ENCODE peak calls at places on chromosome 22, in four cellular contexts. W, I, R and B are unnamed samples. For H3K4me1, the result is how much of the 10 kb centered on the place peaks cover.

GRCh38 chr22:44758354-44758969 is 6.1 kb downstream of the ARHGAP8 start:
- DNase-seq in W (no peak), I (peak), R (no peak), B (peak)

GRCh38 chr22:20026996-20027601 is 6.2 kb downstream of the TANGO2 start:
- DNase-seq in W (no peak), I (no peak), R (no peak), B (no peak)

GRCh38 chr22:50530857-50531545 is 1.2 kb upstream of the TYMP start:
- DNase-seq in W (peak), I (peak), R (peak), B (peak)

GRCh38 chr22:20588843-20589581 is 81.6 kb downstream of the MED15 start:
- DNase-seq in W (no peak), I (no peak), R (no peak), B (no peak)

GRCh38 chr22:37999640-38000272 is 15.4 kb upstream of the SOX10 start:
- DNase-seq in W (no peak), I (peak), R (peak), B (peak)

GRCh38 chr22:50700387-50701075 is 27.9 kb downstream of the SHANK3 start:
- DNase-seq in W (peak), I (no peak), R (no peak), B (no peak)

GRCh38 chr22:25404556-25404922 is 159.9 kb upstream of the GRK3 start:
- DNase-seq in W (no peak), I (no peak), R (no peak), B (no peak)

GRCh38 chr22:38549106-38549884 is 20.7 kb downstream of the DMC1 start:
- DNase-seq in W (no peak), I (no peak), R (peak), B (peak)

GRCh38 chr22:50199251-50199721 is 1.5 kb upstream of the SELENOO start:
- DNase-seq in W (no peak), I (no peak), R (no peak), B (no peak)

GRCh38 chr22:42533638-42533977 is 14.0 kb upstream of the RRP7A start:
- DNase-seq in W (no peak), I (no peak), R (no peak), B (no peak)

GRCh38 chr22:17106785-17107546 is 14.2 kb downstream of the TMEM121B start:
- DNase-seq in W (no peak), I (no peak), R (no peak), B (no peak)

GRCh38 chr22:20116376-20116950 is 559 bp downstream of the RANBP1 start:
- DNase-seq in W (no peak), I (no peak), R (no peak), B (no peak)

GRCh38 chr22:29080061-29080975 is 7.5 kb downstream of the KREMEN1 start:
- DNase-seq in W (no peak), I (no peak), R (peak), B (no peak)

GRCh38 chr22:19644314-19645223 is 69.7 kb upstream of the SEPTIN5 start:
- DNase-seq in W (no peak), I (no peak), R (no peak), B (no peak)

GRCh38 chr22:17779286-17780115 is 5.2 kb upstream of the BID start:
- DNase-seq in W (no peak), I (no peak), R (no peak), B (no peak)

GRCh38 chr22:26170112-26170492 is 840 bp downstream of the SEZ6L start:
- DNase-seq in W (no peak), I (no peak), R (no peak), B (no peak)

GRCh38 chr22:32987081-32987631 is 71.0 kb downstream of the SYN3 start:
- DNase-seq in W (no peak), I (peak), R (peak), B (peak)

GRCh38 chr22:30204742-30205111 is 41.8 kb downstream of the LIF start:
- DNase-seq in W (no peak), I (peak), R (no peak), B (no peak)

GRCh38 chr22:23838686-23839468 is at the start of gene DERL3:
- DNase-seq in W (peak), I (peak), R (peak), B (peak)
- H3K4me1 ChIP-seq in W (under half), I (under half), R (under half), B (under half)

GRCh38 chr22:46088541-46089311 is 61.6 kb upstream of the PPARA start:
- DNase-seq in W (peak), I (peak), R (no peak), B (no peak)

GRCh38 chr22:46090631-46091201 is 59.6 kb upstream of the PPARA start:
- DNase-seq in W (peak), I (peak), R (no peak), B (no peak)

GRCh38 chr22:46087816-46088277 is 62.5 kb upstream of the PPARA start:
- DNase-seq in W (peak), I (peak), R (no peak), B (no peak)

GRCh38 chr22:46090051-46090591 is 60.2 kb upstream of the PPARA start:
- DNase-seq in W (peak), I (peak), R (no peak), B (no peak)

DNA sequence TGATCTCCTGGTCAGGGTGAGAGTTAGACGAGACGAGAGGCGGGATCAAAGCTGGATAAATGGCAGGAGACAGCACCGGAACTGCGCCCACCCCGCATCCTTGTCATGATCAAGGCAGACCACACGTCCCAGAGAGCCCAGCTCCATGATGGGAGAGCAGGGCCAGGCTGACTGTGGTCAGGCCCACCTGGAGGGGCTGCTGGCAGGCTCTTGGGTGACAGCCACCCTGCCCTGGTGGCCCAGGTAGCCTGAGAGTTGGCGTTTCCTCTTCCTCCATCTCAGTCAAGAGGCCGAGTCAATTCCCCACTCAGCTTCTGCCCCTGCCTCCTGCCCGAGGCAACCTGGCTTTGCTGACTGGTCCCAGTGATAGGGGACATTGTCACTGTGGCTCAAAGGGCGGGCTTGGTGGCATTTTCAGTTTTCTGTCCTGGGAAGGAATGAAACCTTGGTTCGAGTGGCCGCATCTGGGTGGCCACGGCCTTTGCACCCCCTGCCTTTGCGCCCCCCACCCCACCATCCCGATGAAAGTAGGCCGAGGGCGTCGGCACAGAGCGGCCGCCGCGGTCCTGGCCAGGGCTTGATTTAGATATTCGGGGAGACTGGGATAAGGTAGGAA is 60.8 kb upstream of the PPARA start:
- DNase-seq in W (peak), I (no peak), R (no peak), B (no peak)
- H3K4me3 ChIP-seq in W (peak), I (no peak), R (no peak), B (no peak)

GRCh38 chr22:23215294-23216204 is 35.2 kb downstream of the BCR start:
- DNase-seq in W (no peak), I (peak), R (peak), B (peak)
- H3K4me1 ChIP-seq in W (half or more), I (under half), R (under half), B (under half)

GRCh38 chr22:40817737-40818136 is 1.4 kb downstream of the SLC25A17 start:
- DNase-seq in W (no peak), I (no peak), R (no peak), B (no peak)
- H3K4me3 ChIP-seq in W (peak), I (peak), R (no peak), B (peak)

GRCh38 chr22:31921106-31921505 is 23.2 kb upstream of the YWHAH start:
- DNase-seq in W (no peak), I (no peak), R (no peak), B (no peak)
- H3K4me1 ChIP-seq in W (under half), I (under half), R (under half), B (under half)

GRCh38 chr22:27203276-27203660 is 545.9 kb downstream of the MIAT start:
- DNase-seq in W (no peak), I (no peak), R (no peak), B (no peak)
- H3K4me3 ChIP-seq in W (no peak), I (no peak), R (no peak), B (peak)

GRCh38 chr22:39734866-39735265 is 158.7 kb downstream of the ENTHD1 start:
- DNase-seq in W (no peak), I (no peak), R (no peak), B (no peak)
- H3K4me1 ChIP-seq in W (under half), I (under half), R (under half), B (under half)

DNA sequence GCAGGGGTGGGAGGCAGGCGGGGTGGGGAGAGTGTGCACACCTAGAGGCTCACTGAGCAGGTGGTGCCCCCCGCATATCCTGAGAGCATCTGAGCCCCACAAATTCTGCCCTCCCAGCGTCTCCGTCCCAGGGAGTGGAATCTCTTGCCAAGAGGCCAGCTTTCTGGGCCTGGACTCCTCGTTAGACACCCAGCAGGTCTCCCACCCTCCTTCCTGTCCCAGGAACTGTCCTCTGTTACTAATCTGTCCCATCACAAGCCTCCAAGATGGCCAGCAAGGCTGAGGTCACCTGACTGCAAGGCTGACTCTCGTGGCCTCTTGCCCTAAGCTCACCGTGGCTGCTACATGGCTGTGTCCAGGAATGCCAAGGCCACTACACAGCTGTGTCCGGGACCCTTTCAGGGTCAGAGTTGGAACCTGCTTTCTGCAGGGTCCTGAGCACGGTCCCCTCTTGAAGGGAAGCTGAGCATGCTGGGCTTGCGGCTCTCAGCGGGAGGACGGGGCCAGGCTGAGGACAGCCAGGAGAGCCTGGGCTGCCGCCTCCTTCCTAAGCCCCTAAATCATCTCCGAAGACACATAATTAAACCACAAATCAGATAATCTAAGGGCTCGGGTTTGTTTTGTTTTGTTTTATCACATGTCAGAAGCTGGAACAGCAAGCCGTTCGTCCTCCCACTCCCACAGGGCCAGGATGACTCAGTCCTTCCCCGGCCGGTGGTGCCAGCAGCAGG is 1327.3 kb downstream of the TBC1D22A start:
- DNase-seq in W (peak), I (peak), R (no peak), B (no peak)
- H3K4me3 ChIP-seq in W (no peak), I (no peak), R (no peak), B (no peak)

GRCh38 chr22:36335621-36336020 is 52.1 kb downstream of the MYH9 start:
- DNase-seq in W (no peak), I (no peak), R (no peak), B (no peak)
- H3K4me1 ChIP-seq in W (half or more), I (half or more), R (half or more), B (half or more)